ENCODE peak calls at places on chromosomes 16 and 17, in ten cellular contexts. Y is tibial nerve, J is H54, G is prostate gland, X is heart left ventricle, C is uterus, Z is IMR-90, D is A549, P is right lobe of liver, K is body of pancreas. N is an unnamed sample.

GRCh38 chr16:65781855-65782254 is 584.6 kb upstream of the CDH5 start:
- DNase-seq in K (no peak), G (no peak), J (no peak), Y (no peak), D (no peak), P (no peak), X (no peak), Z (no peak), C (no peak), N (no peak)

GRCh38 chr17:19347323-19348080 is 15.0 kb downstream of the B9D1 start:
- DNase-seq in P (no peak), G (no peak), D (no peak), J (no peak), C (peak; percentile 36), Y (no peak), X (no peak), Z (no peak), K (no peak), N (no peak)

GRCh38 chr16:14202697-14203096 is 131.6 kb downstream of the MRTFB start:
- DNase-seq in C (no peak), D (peak; percentile 35), Z (no peak), Y (no peak), P (no peak), X (no peak), G (peak; percentile 19), J (no peak), K (no peak), N (peak; percentile 36)

GRCh38 chr17:71427801-71428200 is 693.0 kb upstream of the SOX9 start:
- DNase-seq in G (no peak), K (no peak), C (no peak), D (no peak), J (no peak), Y (no peak), X (no peak), P (no peak), Z (no peak), N (no peak)

GRCh38 chr16:11560701-11561439 is 25.8 kb downstream of the LITAF start:
- DNase-seq in X (peak; percentile 28), P (peak; percentile 55), K (peak; percentile 31), C (peak; percentile 63), Z (no peak), D (no peak), G (no peak), J (no peak), Y (peak; percentile 50), N (no peak)

GRCh38 chr16:87525352-87525751 is 32.5 kb upstream of the ZCCHC14 start:
- DNase-seq in X (no peak), C (no peak), D (no peak), Y (no peak), J (no peak), P (no peak), G (no peak), Z (no peak), K (no peak), N (no peak)

GRCh38 chr16:49993579-49993978 is 31.4 kb upstream of the CNEP1R1 start:
- DNase-seq in G (no peak), Z (no peak), J (no peak), K (no peak), Y (no peak), D (no peak), P (no peak), C (no peak), X (no peak), N (no peak)

GRCh38 chr17:17739388-17740066 is 58.3 kb downstream of the RAI1 start:
- DNase-seq in P (no peak), K (peak; percentile 75), Y (no peak), G (no peak), Z (peak; percentile 64), C (peak; percentile 74), J (peak; percentile 96), D (peak; percentile 52), X (no peak), N (peak; percentile 11)

GRCh38 chr17:8487130-8487645 is 51.5 kb downstream of the NDEL1 start:
- DNase-seq in G (no peak), Y (no peak), D (no peak), K (no peak), X (no peak), P (no peak), Z (no peak), C (no peak), J (no peak), N (no peak)

GRCh38 chr16:11097094-11097781 is 152.9 kb downstream of the CLEC16A start:
- DNase-seq in Z (no peak), G (no peak), P (no peak), K (no peak), Y (no peak), X (no peak), D (no peak), J (no peak), C (no peak), N (no peak)

GRCh38 chr17:81714412-81715106 is 2.5 kb downstream of the SLC25A10 start:
- DNase-seq in Z (no peak), J (no peak), Y (no peak), P (no peak), X (no peak), C (peak; percentile 16), K (no peak), G (no peak), D (no peak), N (no peak)

GRCh38 chr17:82188001-82188961 is 24.4 kb downstream of the CCDC57 start:
- DNase-seq in K (no peak), Z (no peak), P (no peak), J (no peak), G (no peak), D (no peak), C (no peak), Y (no peak), X (no peak), N (no peak)

DNA sequence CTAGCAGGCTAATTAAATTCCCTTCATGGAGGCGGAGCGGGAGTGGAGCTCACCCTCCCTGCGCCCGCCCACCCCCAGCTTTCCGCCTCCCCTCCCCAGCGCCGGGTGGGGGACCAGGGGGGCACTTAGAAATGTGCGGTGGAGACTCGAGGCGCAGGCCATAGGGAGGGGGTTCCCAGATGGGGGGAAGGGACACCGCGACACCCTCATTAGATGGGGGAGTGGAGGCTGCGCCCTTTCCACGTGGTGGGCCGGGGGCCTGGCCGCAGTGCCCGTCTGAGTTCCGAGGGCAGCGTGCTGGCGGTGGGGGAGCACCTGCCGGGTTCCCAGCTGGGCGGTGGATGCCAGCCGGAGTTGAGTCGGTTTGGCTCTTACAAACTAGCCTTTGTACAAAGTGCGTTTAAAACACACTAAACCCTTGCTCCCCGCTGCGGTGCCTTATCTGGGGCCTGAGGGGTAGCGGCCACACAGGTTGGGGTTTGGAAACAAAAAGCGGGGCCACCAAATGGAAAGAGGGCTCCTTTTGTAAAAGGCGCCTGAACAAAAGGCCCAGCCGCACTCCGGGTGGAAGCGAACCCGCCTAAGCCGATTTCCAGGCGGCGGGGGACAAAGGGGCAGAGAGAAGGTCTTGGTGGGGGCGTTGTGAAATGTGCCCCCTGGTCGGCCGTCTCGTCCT is 1.4 kb downstream of the GSE1 start:
- DNase-seq in P (no peak), Y (no peak), Z (no peak), G (no peak), J (no peak), C (no peak), X (no peak), D (no peak), K (peak; percentile 70), N (peak; percentile 69)
- TF ChIP-seq POLR2A in P (no peak), Y (no peak), Z (no peak), G (no peak), J (no peak), C (no peak), X (no peak), D (no peak), K (no peak), N (no peak)

DNA sequence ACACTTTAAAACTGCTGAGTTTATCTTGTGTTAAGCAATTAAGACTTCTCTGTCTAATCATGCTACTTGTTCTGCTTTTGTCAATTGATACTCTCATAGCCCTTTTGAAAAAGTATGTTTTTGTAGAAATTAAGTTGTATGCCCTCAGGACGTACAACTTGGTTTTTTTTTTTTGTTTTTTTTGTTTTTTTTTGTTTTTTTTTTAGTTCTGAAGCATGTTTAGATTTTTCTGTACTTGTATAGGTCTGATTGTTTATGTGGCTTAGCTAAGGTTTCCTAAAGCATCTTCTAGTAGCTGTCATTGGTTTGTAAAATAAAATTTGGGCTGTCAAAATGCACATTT is 21.4 kb downstream of the HAPSTR1 start:
- DNase-seq in X (no peak), J (no peak), Y (no peak), K (no peak), C (no peak), G (no peak), Z (no peak), D (no peak), P (no peak), N (no peak)
- TF ChIP-seq POLR2A in X (no peak), J (no peak), Y (no peak), K (no peak), C (no peak), G (no peak), Z (no peak), D (no peak), P (no peak), N (no peak)

DNA sequence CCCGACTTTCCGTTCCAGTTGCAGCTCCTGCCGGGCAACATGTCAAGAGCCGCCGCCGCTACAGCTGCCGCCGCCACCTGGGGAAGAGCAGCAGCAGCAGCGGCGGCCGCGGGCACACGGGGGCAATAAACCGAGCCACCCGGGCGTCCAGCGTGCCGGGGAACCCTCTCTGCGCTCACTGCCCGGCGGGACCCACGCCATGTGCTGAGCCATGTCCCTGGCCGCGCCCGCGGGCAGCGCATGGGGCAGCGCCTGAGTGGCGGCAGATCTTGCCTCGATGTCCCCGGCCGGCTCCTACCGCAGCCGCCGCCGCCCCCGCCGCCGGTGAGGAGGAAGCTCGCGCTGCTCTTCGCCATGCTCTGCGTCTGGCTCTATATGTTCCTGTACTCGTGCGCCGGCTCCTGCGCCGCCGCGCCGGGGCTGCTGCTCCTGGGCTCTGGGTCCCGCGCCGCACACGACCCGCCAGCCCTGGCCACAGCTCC is 439 bp downstream of the HS3ST3B1 start:
- DNase-seq in P (no peak), Y (no peak), D (no peak), K (peak; percentile 56), G (no peak), Z (no peak), X (no peak), C (no peak), J (no peak), N (peak; percentile 27)
- TF ChIP-seq POLR2A in P (no peak), Y (no peak), D (no peak), K (no peak), G (no peak), Z (no peak), X (no peak), C (no peak), J (no peak), N (no peak)

DNA sequence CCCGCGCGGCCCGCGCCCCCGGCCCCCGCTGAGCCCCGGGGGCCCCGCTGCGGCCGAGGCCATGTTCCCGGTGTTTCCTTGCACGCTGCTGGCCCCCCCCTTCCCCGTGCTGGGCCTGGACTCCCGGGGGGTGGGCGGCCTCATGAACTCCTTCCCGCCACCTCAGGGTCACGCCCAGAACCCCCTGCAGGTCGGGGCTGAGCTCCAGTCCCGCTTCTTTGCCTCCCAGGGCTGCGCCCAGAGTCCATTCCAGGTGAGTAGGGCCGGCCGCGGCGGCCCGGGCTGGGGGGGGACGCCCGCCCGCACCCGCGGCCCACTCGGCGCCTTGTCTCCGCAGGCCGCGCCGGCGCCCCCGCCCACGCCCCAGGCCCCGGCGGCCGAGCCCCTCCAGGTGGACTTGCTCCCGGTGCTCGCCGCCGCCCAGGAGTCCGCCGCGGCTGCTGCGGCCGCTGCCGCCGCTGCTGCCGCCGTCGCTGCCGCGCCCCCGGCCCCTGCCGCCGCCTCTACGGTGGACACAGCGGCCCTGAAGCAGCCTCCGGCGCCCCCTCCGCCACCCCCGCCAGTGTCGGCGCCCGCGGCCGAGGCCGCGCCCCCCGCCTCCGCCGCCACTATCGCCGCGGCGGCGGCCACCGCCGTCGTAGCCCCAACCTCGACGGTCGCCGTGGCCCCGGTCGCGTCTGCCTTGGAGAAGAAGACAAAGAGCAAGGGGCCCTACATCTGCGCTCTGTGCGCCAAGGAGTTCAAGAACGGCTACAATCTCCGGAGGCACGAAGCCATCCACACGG is 504 bp downstream of the MAZ start:
- DNase-seq in K (peak; percentile 65), G (peak; percentile 29), Z (no peak), C (peak; percentile 68), P (peak; percentile 64), J (peak; percentile 84), D (peak; percentile 88), Y (no peak), X (peak; percentile 66), N (peak; percentile 82)
- TF ChIP-seq POLR2A in K (peak; percentile 18), G (no peak), Z (no peak), C (no peak), P (no peak), J (peak; percentile 41), D (peak; percentile 31), Y (no peak), X (no peak), N (no peak)